ENCODE peak calls at places on chromosomes 6 and 20, in nine cellular contexts. One of them, this sample, is unnamed.

GRCh38 chr6:107698146-107698545 is 126.0 kb downstream of the SCML4 start:
- DNase-seq in CD8-positive, alpha-beta memory T cell: no peak
- DNase-seq in germinal center: no peak
- DNase-seq in KG1: no peak
- DNase-seq in AG08396: peak
- DNase-seq in left ventricle myocardium inferior: no peak
- DNase-seq in OCI-LY7: no peak
- DNase-seq in activated naive CD4-positive, alpha-beta T cell: no peak
- DNase-seq in nephron progenitor cell: no peak
- DNase-seq in this sample: peak

GRCh38 chr6:55825402-55826051 is 49.9 kb downstream of the BMP5 start:
- DNase-seq in OCI-LY7: no peak
- DNase-seq in nephron progenitor cell: no peak
- DNase-seq in germinal center: no peak
- DNase-seq in CD8-positive, alpha-beta memory T cell: no peak
- DNase-seq in AG08396: peak
- DNase-seq in left ventricle myocardium inferior: no peak
- DNase-seq in KG1: no peak
- DNase-seq in activated naive CD4-positive, alpha-beta T cell: no peak
- DNase-seq in this sample: peak

GRCh38 chr20:57909763-57910331 is 200.0 kb upstream of the PMEPA1 start:
- DNase-seq in OCI-LY7: no peak
- DNase-seq in AG08396: no peak
- DNase-seq in left ventricle myocardium inferior: no peak
- DNase-seq in KG1: no peak
- DNase-seq in nephron progenitor cell: no peak
- DNase-seq in germinal center: no peak
- DNase-seq in CD8-positive, alpha-beta memory T cell: no peak
- DNase-seq in activated naive CD4-positive, alpha-beta T cell: no peak
- DNase-seq in this sample: no peak

GRCh38 chr20:45193331-45193730 is 13.5 kb upstream of the SEMG1 start:
- DNase-seq in KG1: no peak
- DNase-seq in AG08396: no peak
- DNase-seq in CD8-positive, alpha-beta memory T cell: no peak
- DNase-seq in left ventricle myocardium inferior: no peak
- DNase-seq in germinal center: no peak
- DNase-seq in activated naive CD4-positive, alpha-beta T cell: no peak
- DNase-seq in nephron progenitor cell: no peak
- DNase-seq in OCI-LY7: no peak
- DNase-seq in this sample: no peak

GRCh38 chr6:78599526-78599925 is 267.8 kb upstream of the IRAK1BP1 start:
- DNase-seq in activated naive CD4-positive, alpha-beta T cell: no peak
- DNase-seq in AG08396: no peak
- DNase-seq in CD8-positive, alpha-beta memory T cell: no peak
- DNase-seq in KG1: no peak
- DNase-seq in nephron progenitor cell: no peak
- DNase-seq in OCI-LY7: no peak
- DNase-seq in germinal center: no peak
- DNase-seq in left ventricle myocardium inferior: no peak
- DNase-seq in this sample: peak

GRCh38 chr6:143536461-143536865 is 24.9 kb upstream of the FUCA2 start:
- DNase-seq in germinal center: peak
- DNase-seq in OCI-LY7: peak
- DNase-seq in AG08396: no peak
- DNase-seq in nephron progenitor cell: peak
- DNase-seq in activated naive CD4-positive, alpha-beta T cell: no peak
- DNase-seq in CD8-positive, alpha-beta memory T cell: peak
- DNase-seq in left ventricle myocardium inferior: peak
- DNase-seq in KG1: peak
- DNase-seq in this sample: peak

GRCh38 chr6:4613795-4614194 is 162.4 kb upstream of the CDYL start:
- DNase-seq in AG08396: no peak
- DNase-seq in activated naive CD4-positive, alpha-beta T cell: no peak
- DNase-seq in KG1: no peak
- DNase-seq in left ventricle myocardium inferior: no peak
- DNase-seq in nephron progenitor cell: no peak
- DNase-seq in germinal center: no peak
- DNase-seq in OCI-LY7: peak
- DNase-seq in CD8-positive, alpha-beta memory T cell: no peak
- DNase-seq in this sample: no peak

GRCh38 chr6:29653452-29654038 is 3.3 kb upstream of the MOG start:
- DNase-seq in CD8-positive, alpha-beta memory T cell: peak
- DNase-seq in activated naive CD4-positive, alpha-beta T cell: no peak
- DNase-seq in KG1: peak
- DNase-seq in left ventricle myocardium inferior: no peak
- DNase-seq in AG08396: peak
- DNase-seq in germinal center: peak
- DNase-seq in OCI-LY7: peak
- DNase-seq in nephron progenitor cell: peak
- DNase-seq in this sample: peak

GRCh38 chr6:143513410-143513809 is 1.9 kb upstream of the FUCA2 start:
- DNase-seq in germinal center: peak
- DNase-seq in CD8-positive, alpha-beta memory T cell: no peak
- DNase-seq in left ventricle myocardium inferior: peak
- DNase-seq in OCI-LY7: no peak
- DNase-seq in AG08396: no peak
- DNase-seq in nephron progenitor cell: no peak
- DNase-seq in activated naive CD4-positive, alpha-beta T cell: no peak
- DNase-seq in KG1: no peak
- DNase-seq in this sample: peak

GRCh38 chr20:33992145-33992922 is 1.4 kb upstream of the RALY start:
- DNase-seq in KG1: no peak
- DNase-seq in germinal center: peak
- DNase-seq in nephron progenitor cell: no peak
- DNase-seq in OCI-LY7: no peak
- DNase-seq in left ventricle myocardium inferior: no peak
- DNase-seq in activated naive CD4-positive, alpha-beta T cell: no peak
- DNase-seq in AG08396: no peak
- DNase-seq in CD8-positive, alpha-beta memory T cell: peak
- DNase-seq in this sample: peak

GRCh38 chr20:33663161-33664084 is 1.3 kb downstream of the C20orf144 start:
- DNase-seq in OCI-LY7: peak
- DNase-seq in activated naive CD4-positive, alpha-beta T cell: peak
- DNase-seq in germinal center: peak
- DNase-seq in KG1: peak
- DNase-seq in left ventricle myocardium inferior: peak
- DNase-seq in nephron progenitor cell: peak
- DNase-seq in AG08396: peak
- DNase-seq in CD8-positive, alpha-beta memory T cell: peak
- DNase-seq in this sample: peak

GRCh38 chr20:57526067-57526884 is 1.3 kb upstream of the CTCFL start:
- DNase-seq in OCI-LY7: peak
- DNase-seq in KG1: no peak
- DNase-seq in germinal center: peak
- DNase-seq in AG08396: no peak
- DNase-seq in activated naive CD4-positive, alpha-beta T cell: no peak
- DNase-seq in nephron progenitor cell: peak
- DNase-seq in CD8-positive, alpha-beta memory T cell: no peak
- DNase-seq in left ventricle myocardium inferior: no peak
- DNase-seq in this sample: no peak

GRCh38 chr6:17881085-17881883 is 106.2 kb downstream of the KIF13A start:
- DNase-seq in germinal center: no peak
- DNase-seq in nephron progenitor cell: no peak
- DNase-seq in left ventricle myocardium inferior: peak
- DNase-seq in OCI-LY7: no peak
- DNase-seq in CD8-positive, alpha-beta memory T cell: no peak
- DNase-seq in activated naive CD4-positive, alpha-beta T cell: no peak
- DNase-seq in AG08396: no peak
- DNase-seq in KG1: no peak
- DNase-seq in this sample: no peak

GRCh38 chr20:1860446-1860845 is 34.8 kb upstream of the SIRPA start:
- DNase-seq in CD8-positive, alpha-beta memory T cell: no peak
- DNase-seq in AG08396: peak
- DNase-seq in OCI-LY7: no peak
- DNase-seq in nephron progenitor cell: no peak
- DNase-seq in activated naive CD4-positive, alpha-beta T cell: no peak
- DNase-seq in left ventricle myocardium inferior: no peak
- DNase-seq in KG1: no peak
- DNase-seq in germinal center: no peak
- DNase-seq in this sample: peak